ENCODE peak calls at places on chromosomes 6 and 20, in four cellular contexts. One of them, this sample, is unnamed.
A peak's percentile ranks its signal among the peaks of the same experiment; 100 is the strongest.

GRCh38 chr20:50588034-50588736 is 78.0 kb downstream of the PTPN1 start:
- DNase-seq in C1 segment of cervical spinal cord: no peak
- DNase-seq in GM03348: peak; percentile 88
- DNase-seq in NCI-H1092 treated with DMSO at 0.1 percent for 48 hours: peak; percentile 26
- DNase-seq in this sample: no peak

GRCh38 chr6:56335733-56336132 is 88.4 kb upstream of the COL21A1 start:
- DNase-seq in C1 segment of cervical spinal cord: no peak
- DNase-seq in GM03348: peak; percentile 42
- DNase-seq in NCI-H1092 treated with DMSO at 0.1 percent for 48 hours: no peak
- DNase-seq in this sample: no peak

GRCh38 chr6:52233975-52234823 is 10.1 kb downstream of the IL17F start:
- DNase-seq in C1 segment of cervical spinal cord: no peak
- DNase-seq in GM03348: peak; percentile 66
- DNase-seq in NCI-H1092 treated with DMSO at 0.1 percent for 48 hours: peak; percentile 3
- DNase-seq in this sample: no peak

GRCh38 chr6:14506656-14507242 is 389.2 kb downstream of the CD83 start:
- DNase-seq in C1 segment of cervical spinal cord: no peak
- DNase-seq in GM03348: no peak
- DNase-seq in NCI-H1092 treated with DMSO at 0.1 percent for 48 hours: no peak
- DNase-seq in this sample: peak; percentile 14

GRCh38 chr20:47036091-47036880 is 141.6 kb downstream of the EYA2 start:
- DNase-seq in C1 segment of cervical spinal cord: no peak
- DNase-seq in GM03348: no peak
- DNase-seq in NCI-H1092 treated with DMSO at 0.1 percent for 48 hours: no peak
- DNase-seq in this sample: no peak

GRCh38 chr6:98944598-98945011 is 3.1 kb downstream of the FBXL4 start:
- DNase-seq in C1 segment of cervical spinal cord: no peak
- DNase-seq in GM03348: peak; percentile 16
- DNase-seq in NCI-H1092 treated with DMSO at 0.1 percent for 48 hours: peak; percentile 69
- DNase-seq in this sample: peak; percentile 10

GRCh38 chr6:48474764-48475674 is 364.0 kb upstream of the PTCHD4 start:
- DNase-seq in C1 segment of cervical spinal cord: no peak
- DNase-seq in GM03348: no peak
- DNase-seq in NCI-H1092 treated with DMSO at 0.1 percent for 48 hours: no peak
- DNase-seq in this sample: no peak

GRCh38 chr6:83417880-83418663 is 12.8 kb downstream of the ME1 start:
- DNase-seq in C1 segment of cervical spinal cord: no peak
- DNase-seq in GM03348: peak; percentile 71
- DNase-seq in NCI-H1092 treated with DMSO at 0.1 percent for 48 hours: peak; percentile 4
- DNase-seq in this sample: peak; percentile 17

GRCh38 chr20:22743426-22743825 is 159.1 kb upstream of the FOXA2 start:
- DNase-seq in C1 segment of cervical spinal cord: no peak
- DNase-seq in GM03348: no peak
- DNase-seq in NCI-H1092 treated with DMSO at 0.1 percent for 48 hours: no peak
- DNase-seq in this sample: no peak

GRCh38 chr6:72787521-72788031 is 165.7 kb downstream of the KCNQ5 start:
- DNase-seq in C1 segment of cervical spinal cord: no peak
- DNase-seq in GM03348: peak; percentile 58
- DNase-seq in NCI-H1092 treated with DMSO at 0.1 percent for 48 hours: no peak
- DNase-seq in this sample: no peak

GRCh38 chr20:34938466-34939163 is 17.0 kb downstream of the GSS start:
- DNase-seq in C1 segment of cervical spinal cord: no peak
- DNase-seq in GM03348: no peak
- DNase-seq in NCI-H1092 treated with DMSO at 0.1 percent for 48 hours: no peak
- DNase-seq in this sample: no peak

GRCh38 chr6:137982418-137983189 is 115.5 kb downstream of the TNFAIP3 start:
- DNase-seq in C1 segment of cervical spinal cord: no peak
- DNase-seq in GM03348: no peak
- DNase-seq in NCI-H1092 treated with DMSO at 0.1 percent for 48 hours: no peak
- DNase-seq in this sample: no peak

GRCh38 chr6:28226460-28226859 is 1.4 kb downstream of the ZSCAN9 start:
- DNase-seq in C1 segment of cervical spinal cord: no peak
- DNase-seq in GM03348: no peak
- DNase-seq in NCI-H1092 treated with DMSO at 0.1 percent for 48 hours: no peak
- DNase-seq in this sample: no peak

GRCh38 chr6:151070666-151071065 is 169.1 kb upstream of the AKAP12 start:
- DNase-seq in C1 segment of cervical spinal cord: no peak
- DNase-seq in GM03348: peak; percentile 16
- DNase-seq in NCI-H1092 treated with DMSO at 0.1 percent for 48 hours: no peak
- DNase-seq in this sample: no peak

GRCh38 chr6:44627091-44627878 is 239.8 kb downstream of the CDC5L start:
- DNase-seq in C1 segment of cervical spinal cord: no peak
- DNase-seq in GM03348: no peak
- DNase-seq in NCI-H1092 treated with DMSO at 0.1 percent for 48 hours: no peak
- DNase-seq in this sample: no peak

GRCh38 chr20:6053776-6054688 is at the start of gene LRRN4:
- DNase-seq in C1 segment of cervical spinal cord: no peak
- DNase-seq in GM03348: peak; percentile 32
- DNase-seq in NCI-H1092 treated with DMSO at 0.1 percent for 48 hours: peak; percentile 44
- DNase-seq in this sample: no peak

GRCh38 chr6:20693466-20694063 is 159.3 kb downstream of the CDKAL1 start:
- DNase-seq in C1 segment of cervical spinal cord: no peak
- DNase-seq in GM03348: peak; percentile 7
- DNase-seq in NCI-H1092 treated with DMSO at 0.1 percent for 48 hours: no peak
- DNase-seq in this sample: no peak

GRCh38 chr6:20313086-20313485 is 88.6 kb upstream of the E2F3 start:
- DNase-seq in C1 segment of cervical spinal cord: no peak
- DNase-seq in GM03348: no peak
- DNase-seq in NCI-H1092 treated with DMSO at 0.1 percent for 48 hours: no peak
- DNase-seq in this sample: no peak

GRCh38 chr6:24495516-24495847 is 713 bp downstream of the ALDH5A1 start:
- DNase-seq in C1 segment of cervical spinal cord: no peak
- DNase-seq in GM03348: peak; percentile 50
- DNase-seq in NCI-H1092 treated with DMSO at 0.1 percent for 48 hours: no peak
- DNase-seq in this sample: peak; percentile 17

GRCh38 chr6:89221971-89222887 is 5.1 kb upstream of the GABRR1 start:
- DNase-seq in C1 segment of cervical spinal cord: no peak
- DNase-seq in GM03348: no peak
- DNase-seq in NCI-H1092 treated with DMSO at 0.1 percent for 48 hours: no peak
- DNase-seq in this sample: no peak

GRCh38 chr6:121465101-121465500 is 29.7 kb downstream of the GJA1 start:
- DNase-seq in C1 segment of cervical spinal cord: no peak
- DNase-seq in GM03348: no peak
- DNase-seq in NCI-H1092 treated with DMSO at 0.1 percent for 48 hours: no peak
- DNase-seq in this sample: no peak

GRCh38 chr20:5127204-5127858 is 523 bp downstream of the CDS2 start:
- DNase-seq in C1 segment of cervical spinal cord: no peak
- DNase-seq in GM03348: peak; percentile 30
- DNase-seq in NCI-H1092 treated with DMSO at 0.1 percent for 48 hours: peak; percentile 66
- DNase-seq in this sample: peak; percentile 32

GRCh38 chr6:34284563-34285545 is 36.0 kb upstream of the SMIM29 start:
- DNase-seq in C1 segment of cervical spinal cord: peak; percentile 15
- DNase-seq in GM03348: peak; percentile 74
- DNase-seq in NCI-H1092 treated with DMSO at 0.1 percent for 48 hours: no peak
- DNase-seq in this sample: no peak

GRCh38 chr20:10986586-10986985 is 312.8 kb upstream of the JAG1 start:
- DNase-seq in C1 segment of cervical spinal cord: no peak
- DNase-seq in GM03348: no peak
- DNase-seq in NCI-H1092 treated with DMSO at 0.1 percent for 48 hours: no peak
- DNase-seq in this sample: no peak

GRCh38 chr6:5656226-5656625 is 350.5 kb downstream of the NRN1 start:
- DNase-seq in C1 segment of cervical spinal cord: no peak
- DNase-seq in GM03348: no peak
- DNase-seq in NCI-H1092 treated with DMSO at 0.1 percent for 48 hours: peak; percentile 1
- DNase-seq in this sample: no peak

GRCh38 chr20:4971064-4971463 is 30.2 kb downstream of the SLC23A2 start:
- DNase-seq in C1 segment of cervical spinal cord: no peak
- DNase-seq in GM03348: no peak
- DNase-seq in NCI-H1092 treated with DMSO at 0.1 percent for 48 hours: no peak
- DNase-seq in this sample: no peak

GRCh38 chr6:70592391-70593117 is 25.8 kb downstream of the SDHAF4 start:
- DNase-seq in C1 segment of cervical spinal cord: no peak
- DNase-seq in GM03348: peak; percentile 20
- DNase-seq in NCI-H1092 treated with DMSO at 0.1 percent for 48 hours: no peak
- DNase-seq in this sample: no peak

GRCh38 chr6:82555801-82556200 is 192.2 kb downstream of the TPBG start:
- DNase-seq in C1 segment of cervical spinal cord: no peak
- DNase-seq in GM03348: peak; percentile 27
- DNase-seq in NCI-H1092 treated with DMSO at 0.1 percent for 48 hours: no peak
- DNase-seq in this sample: no peak

GRCh38 chr6:108883172-108883571 is 35.0 kb downstream of the ARMC2 start:
- DNase-seq in C1 segment of cervical spinal cord: no peak
- DNase-seq in GM03348: no peak
- DNase-seq in NCI-H1092 treated with DMSO at 0.1 percent for 48 hours: no peak
- DNase-seq in this sample: no peak

GRCh38 chr6:117545161-117545595 is 57.1 kb downstream of the GOPC start:
- DNase-seq in C1 segment of cervical spinal cord: no peak
- DNase-seq in GM03348: no peak
- DNase-seq in NCI-H1092 treated with DMSO at 0.1 percent for 48 hours: no peak
- DNase-seq in this sample: no peak

GRCh38 chr6:131107166-131107565 is 28.1 kb upstream of the AKAP7 start:
- DNase-seq in C1 segment of cervical spinal cord: no peak
- DNase-seq in GM03348: peak; percentile 44
- DNase-seq in NCI-H1092 treated with DMSO at 0.1 percent for 48 hours: no peak
- DNase-seq in this sample: no peak

GRCh38 chr6:112222111-112222726 is 32.1 kb downstream of the LAMA4 start:
- DNase-seq in C1 segment of cervical spinal cord: no peak
- DNase-seq in GM03348: peak; percentile 43
- DNase-seq in NCI-H1092 treated with DMSO at 0.1 percent for 48 hours: no peak
- DNase-seq in this sample: no peak

GRCh38 chr6:31871068-31871659 is 7.6 kb downstream of the SLC44A4 start:
- DNase-seq in C1 segment of cervical spinal cord: no peak
- DNase-seq in GM03348: peak; percentile 37
- DNase-seq in NCI-H1092 treated with DMSO at 0.1 percent for 48 hours: no peak
- DNase-seq in this sample: no peak

GRCh38 chr6:101811108-101811507 is 417.6 kb downstream of the GRIK2 start:
- DNase-seq in C1 segment of cervical spinal cord: no peak
- DNase-seq in GM03348: no peak
- DNase-seq in NCI-H1092 treated with DMSO at 0.1 percent for 48 hours: no peak
- DNase-seq in this sample: no peak

This sample was measured in NCI-H774.